ENCODE peak calls at places on chromosomes 11 and 22, in four cellular contexts. One of them, this sample, is unnamed.

GRCh38 chr11:19714387-19715363 is 2.0 kb downstream of the NAV2 start:
- DNase-seq in neural crest cell: no peak
- DNase-seq in amniotic stem cell: no peak
- DNase-seq in cardiac muscle cell: peak; percentile 55
- DNase-seq in this sample: no peak

GRCh38 chr11:122584670-122585069 is 70.9 kb upstream of the UBASH3B start:
- DNase-seq in neural crest cell: no peak
- DNase-seq in amniotic stem cell: no peak
- DNase-seq in cardiac muscle cell: no peak
- DNase-seq in this sample: no peak

GRCh38 chr11:17473071-17473744 is 3.4 kb downstream of the ABCC8 start:
- DNase-seq in neural crest cell: peak; percentile 41
- DNase-seq in amniotic stem cell: no peak
- DNase-seq in cardiac muscle cell: peak; percentile 65
- DNase-seq in this sample: no peak

GRCh38 chr22:26479043-26479791 is 4.4 kb downstream of the HPS4 start:
- DNase-seq in neural crest cell: no peak
- DNase-seq in amniotic stem cell: no peak
- DNase-seq in cardiac muscle cell: no peak
- DNase-seq in this sample: no peak

GRCh38 chr11:2374456-2375201 is 2.5 kb upstream of the CD81 start:
- DNase-seq in neural crest cell: no peak
- DNase-seq in amniotic stem cell: no peak
- DNase-seq in cardiac muscle cell: no peak
- DNase-seq in this sample: no peak

GRCh38 chr22:17774206-17774927 is at the start of gene BID:
- DNase-seq in neural crest cell: peak; percentile 24
- DNase-seq in amniotic stem cell: no peak
- DNase-seq in cardiac muscle cell: peak; percentile 53
- DNase-seq in this sample: peak; percentile 49

GRCh38 chr11:128251140-128251539 is 336.2 kb downstream of the ETS1 start:
- DNase-seq in neural crest cell: no peak
- DNase-seq in amniotic stem cell: peak; percentile 3
- DNase-seq in cardiac muscle cell: no peak
- DNase-seq in this sample: no peak

GRCh38 chr11:34256591-34256990 is 101.2 kb downstream of the ABTB2 start:
- DNase-seq in neural crest cell: no peak
- DNase-seq in amniotic stem cell: no peak
- DNase-seq in cardiac muscle cell: no peak
- DNase-seq in this sample: no peak

GRCh38 chr11:108111126-108111525 is 10.2 kb upstream of the ACAT1 start:
- DNase-seq in neural crest cell: no peak
- DNase-seq in amniotic stem cell: no peak
- DNase-seq in cardiac muscle cell: no peak
- DNase-seq in this sample: no peak

GRCh38 chr11:112113539-112114457 is 27.1 kb downstream of the SDHD start:
- DNase-seq in neural crest cell: no peak
- DNase-seq in amniotic stem cell: peak; percentile 37
- DNase-seq in cardiac muscle cell: peak; percentile 76
- DNase-seq in this sample: no peak

GRCh38 chr22:38033522-38034277 is 23.5 kb upstream of the PICK1 start:
- DNase-seq in neural crest cell: no peak
- DNase-seq in amniotic stem cell: no peak
- DNase-seq in cardiac muscle cell: no peak
- DNase-seq in this sample: no peak

GRCh38 chr11:70501933-70502540 is 103.7 kb downstream of the CTTN start:
- DNase-seq in neural crest cell: no peak
- DNase-seq in amniotic stem cell: no peak
- DNase-seq in cardiac muscle cell: no peak
- DNase-seq in this sample: no peak

GRCh38 chr22:49856766-49857618 is 3.3 kb downstream of the ZBED4 start:
- DNase-seq in neural crest cell: no peak
- DNase-seq in amniotic stem cell: no peak
- DNase-seq in cardiac muscle cell: no peak
- DNase-seq in this sample: no peak

GRCh38 chr22:30829901-30830550 is 135.4 kb downstream of the OSBP2 start:
- DNase-seq in neural crest cell: no peak
- DNase-seq in amniotic stem cell: peak; percentile 89
- DNase-seq in cardiac muscle cell: no peak
- DNase-seq in this sample: no peak

GRCh38 chr11:76872959-76873827 is 12.5 kb downstream of the ACER3 start:
- DNase-seq in neural crest cell: no peak
- DNase-seq in amniotic stem cell: no peak
- DNase-seq in cardiac muscle cell: no peak
- DNase-seq in this sample: no peak

GRCh38 chr11:10328314-10329090 is 23.6 kb downstream of the ADM start:
- DNase-seq in neural crest cell: no peak
- DNase-seq in amniotic stem cell: no peak
- DNase-seq in cardiac muscle cell: no peak
- DNase-seq in this sample: no peak

GRCh38 chr11:129861702-129862107 is 33.7 kb downstream of the NFRKB start:
- DNase-seq in neural crest cell: no peak
- DNase-seq in amniotic stem cell: peak; percentile 73
- DNase-seq in cardiac muscle cell: peak; percentile 78
- DNase-seq in this sample: no peak

GRCh38 chr11:123628936-123629683 is 25.3 kb downstream of the SCN3B start:
- DNase-seq in neural crest cell: no peak
- DNase-seq in amniotic stem cell: no peak
- DNase-seq in cardiac muscle cell: no peak
- DNase-seq in this sample: no peak

GRCh38 chr11:95778699-95779098 is 10.9 kb downstream of the FAM76B start:
- DNase-seq in neural crest cell: no peak
- DNase-seq in amniotic stem cell: no peak
- DNase-seq in cardiac muscle cell: no peak
- DNase-seq in this sample: no peak

GRCh38 chr11:86230921-86231320 is 13.6 kb upstream of the EED start:
- DNase-seq in neural crest cell: no peak
- DNase-seq in amniotic stem cell: no peak
- DNase-seq in cardiac muscle cell: no peak
- DNase-seq in this sample: no peak

GRCh38 chr11:36362902-36363301 is 66.8 kb downstream of the PRR5L start:
- DNase-seq in neural crest cell: no peak
- DNase-seq in amniotic stem cell: no peak
- DNase-seq in cardiac muscle cell: no peak
- DNase-seq in this sample: no peak

GRCh38 chr11:119780264-119780953 is 51.4 kb upstream of the NECTIN1 start:
- DNase-seq in neural crest cell: no peak
- DNase-seq in amniotic stem cell: no peak
- DNase-seq in cardiac muscle cell: no peak
- DNase-seq in this sample: no peak

GRCh38 chr11:118415739-118416068 is 14.3 kb downstream of the ATP5MG start:
- DNase-seq in neural crest cell: no peak
- DNase-seq in amniotic stem cell: peak; percentile 90
- DNase-seq in cardiac muscle cell: no peak
- DNase-seq in this sample: peak; percentile 46

GRCh38 chr22:22939537-22940368 is 52.1 kb downstream of the IGLL5 start:
- DNase-seq in neural crest cell: no peak
- DNase-seq in amniotic stem cell: no peak
- DNase-seq in cardiac muscle cell: no peak
- DNase-seq in this sample: no peak

GRCh38 chr11:60332923-60333322 is 5.9 kb downstream of the MS4A6E start:
- DNase-seq in neural crest cell: no peak
- DNase-seq in amniotic stem cell: no peak
- DNase-seq in cardiac muscle cell: no peak
- DNase-seq in this sample: no peak

GRCh38 chr22:47355776-47356432 is 593.5 kb downstream of the TBC1D22A start:
- DNase-seq in neural crest cell: no peak
- DNase-seq in amniotic stem cell: no peak
- DNase-seq in cardiac muscle cell: no peak
- DNase-seq in this sample: no peak

GRCh38 chr22:37400719-37401118 is 26.6 kb downstream of the ELFN2 start:
- DNase-seq in neural crest cell: no peak
- DNase-seq in amniotic stem cell: no peak
- DNase-seq in cardiac muscle cell: peak; percentile 27
- DNase-seq in this sample: no peak

GRCh38 chr11:58757449-58757848 is 25.7 kb upstream of the GLYAT start:
- DNase-seq in neural crest cell: no peak
- DNase-seq in amniotic stem cell: no peak
- DNase-seq in cardiac muscle cell: no peak
- DNase-seq in this sample: no peak

GRCh38 chr22:37091986-37092385 is 17.5 kb downstream of the TMPRSS6 start:
- DNase-seq in neural crest cell: no peak
- DNase-seq in amniotic stem cell: no peak
- DNase-seq in cardiac muscle cell: no peak
- DNase-seq in this sample: no peak

GRCh38 chr22:46797355-46797754 is 34.9 kb downstream of the TBC1D22A start:
- DNase-seq in neural crest cell: no peak
- DNase-seq in amniotic stem cell: no peak
- DNase-seq in cardiac muscle cell: peak; percentile 41
- DNase-seq in this sample: no peak

GRCh38 chr11:74680035-74680671 is 51.1 kb downstream of the CHRDL2 start:
- DNase-seq in neural crest cell: no peak
- DNase-seq in amniotic stem cell: no peak
- DNase-seq in cardiac muscle cell: no peak
- DNase-seq in this sample: no peak

GRCh38 chr11:2466869-2467694 is 22.3 kb downstream of the KCNQ1 start:
- DNase-seq in neural crest cell: no peak
- DNase-seq in amniotic stem cell: no peak
- DNase-seq in cardiac muscle cell: no peak
- DNase-seq in this sample: peak; percentile 30

This sample was measured in GDM1.